ENCODE peak calls at places on chromosome X, in eight cellular contexts. One of them, this sample, is unnamed.

GRCh38 chrX:3950373-3950772 is 236.9 kb upstream of the PRKX start:
- DNase-seq in ascending aorta: no peak
- DNase-seq in A549: no peak
- DNase-seq in ovary: no peak
- DNase-seq in transverse colon: no peak
- DNase-seq in HCT116: no peak
- DNase-seq in left ventricle myocardium inferior: no peak
- DNase-seq in tibial nerve: no peak
- DNase-seq in this sample: no peak

GRCh38 chrX:3550160-3550765 is 163.2 kb downstream of the PRKX start:
- DNase-seq in ascending aorta: no peak
- DNase-seq in A549: peak
- DNase-seq in ovary: no peak
- DNase-seq in transverse colon: peak
- DNase-seq in HCT116: no peak
- DNase-seq in left ventricle myocardium inferior: no peak
- DNase-seq in tibial nerve: no peak
- DNase-seq in this sample: no peak

GRCh38 chrX:16712825-16713155 is 321 bp upstream of the CTPS2 start:
- DNase-seq in ascending aorta: no peak
- DNase-seq in A549: no peak
- DNase-seq in ovary: no peak
- DNase-seq in transverse colon: no peak
- DNase-seq in HCT116: no peak
- DNase-seq in left ventricle myocardium inferior: no peak
- DNase-seq in tibial nerve: no peak
- DNase-seq in this sample: no peak

GRCh38 chrX:132090370-132091152 is 37.3 kb downstream of the FRMD7 start:
- DNase-seq in ascending aorta: no peak
- DNase-seq in A549: no peak
- DNase-seq in ovary: no peak
- DNase-seq in transverse colon: no peak
- DNase-seq in HCT116: no peak
- DNase-seq in left ventricle myocardium inferior: no peak
- DNase-seq in tibial nerve: no peak
- DNase-seq in this sample: no peak

GRCh38 chrX:45852884-45853283 is 652.2 kb upstream of the DIPK2B start:
- DNase-seq in ascending aorta: no peak
- DNase-seq in A549: no peak
- DNase-seq in ovary: no peak
- DNase-seq in transverse colon: no peak
- DNase-seq in HCT116: no peak
- DNase-seq in left ventricle myocardium inferior: no peak
- DNase-seq in tibial nerve: no peak
- DNase-seq in this sample: no peak

GRCh38 chrX:74890676-74891430 is 34.4 kb downstream of the NEXMIF start:
- DNase-seq in ascending aorta: no peak
- DNase-seq in A549: no peak
- DNase-seq in ovary: no peak
- DNase-seq in transverse colon: peak
- DNase-seq in HCT116: no peak
- DNase-seq in left ventricle myocardium inferior: no peak
- DNase-seq in tibial nerve: no peak
- DNase-seq in this sample: no peak

GRCh38 chrX:19515615-19516105 is 352 bp upstream of the MAP3K15 start:
- DNase-seq in ascending aorta: no peak
- DNase-seq in A549: peak
- DNase-seq in ovary: no peak
- DNase-seq in transverse colon: no peak
- DNase-seq in HCT116: no peak
- DNase-seq in left ventricle myocardium inferior: no peak
- DNase-seq in tibial nerve: no peak
- DNase-seq in this sample: no peak

GRCh38 chrX:2967998-2968909 is 38.1 kb upstream of the ARSH start:
- DNase-seq in ascending aorta: no peak
- DNase-seq in A549: no peak
- DNase-seq in ovary: no peak
- DNase-seq in transverse colon: peak
- DNase-seq in HCT116: no peak
- DNase-seq in left ventricle myocardium inferior: no peak
- DNase-seq in tibial nerve: peak
- DNase-seq in this sample: no peak

GRCh38 chrX:82458207-82458754 is 1049.8 kb upstream of the POU3F4 start:
- DNase-seq in ascending aorta: no peak
- DNase-seq in A549: no peak
- DNase-seq in ovary: no peak
- DNase-seq in transverse colon: no peak
- DNase-seq in HCT116: no peak
- DNase-seq in left ventricle myocardium inferior: no peak
- DNase-seq in tibial nerve: no peak
- DNase-seq in this sample: no peak

GRCh38 chrX:153494541-153495361 is at the start of gene BGN:
- DNase-seq in ascending aorta: peak
- DNase-seq in A549: no peak
- DNase-seq in ovary: peak
- DNase-seq in transverse colon: no peak
- DNase-seq in HCT116: no peak
- DNase-seq in left ventricle myocardium inferior: peak
- DNase-seq in tibial nerve: no peak
- DNase-seq in this sample: no peak

GRCh38 chrX:141341341-141341740 is 99.0 kb upstream of the SPANXC start:
- DNase-seq in ascending aorta: no peak
- DNase-seq in A549: peak
- DNase-seq in ovary: no peak
- DNase-seq in transverse colon: no peak
- DNase-seq in HCT116: no peak
- DNase-seq in left ventricle myocardium inferior: no peak
- DNase-seq in tibial nerve: no peak
- DNase-seq in this sample: no peak

GRCh38 chrX:51876441-51876840 is 17.0 kb upstream of the MAGED1 start:
- DNase-seq in ascending aorta: no peak
- DNase-seq in A549: no peak
- DNase-seq in ovary: no peak
- DNase-seq in transverse colon: no peak
- DNase-seq in HCT116: no peak
- DNase-seq in left ventricle myocardium inferior: no peak
- DNase-seq in tibial nerve: no peak
- DNase-seq in this sample: no peak

GRCh38 chrX:45479196-45479834 is 278.6 kb upstream of the DIPK2B start:
- DNase-seq in ascending aorta: no peak
- DNase-seq in A549: peak
- DNase-seq in ovary: no peak
- DNase-seq in transverse colon: no peak
- DNase-seq in HCT116: peak
- DNase-seq in left ventricle myocardium inferior: no peak
- DNase-seq in tibial nerve: no peak
- DNase-seq in this sample: no peak

GRCh38 chrX:8005678-8006347 is 78.6 kb upstream of the PNPLA4 start:
- DNase-seq in ascending aorta: no peak
- DNase-seq in A549: no peak
- DNase-seq in ovary: no peak
- DNase-seq in transverse colon: no peak
- DNase-seq in HCT116: no peak
- DNase-seq in left ventricle myocardium inferior: no peak
- DNase-seq in tibial nerve: no peak
- DNase-seq in this sample: no peak

GRCh38 chrX:109393859-109394258 is 88.0 kb downstream of the GUCY2F start:
- DNase-seq in ascending aorta: no peak
- DNase-seq in A549: peak
- DNase-seq in ovary: no peak
- DNase-seq in transverse colon: no peak
- DNase-seq in HCT116: no peak
- DNase-seq in left ventricle myocardium inferior: no peak
- DNase-seq in tibial nerve: no peak
- DNase-seq in this sample: no peak

GRCh38 chrX:117992324-117992723 is 124.3 kb downstream of the KLHL13 start:
- DNase-seq in ascending aorta: no peak
- DNase-seq in A549: no peak
- DNase-seq in ovary: no peak
- DNase-seq in transverse colon: no peak
- DNase-seq in HCT116: no peak
- DNase-seq in left ventricle myocardium inferior: no peak
- DNase-seq in tibial nerve: no peak
- DNase-seq in this sample: no peak
- TF ChIP-seq CTCF in ascending aorta: no peak
- TF ChIP-seq CTCF in A549: no peak
- TF ChIP-seq CTCF in ovary: no peak
- TF ChIP-seq CTCF in transverse colon: no peak
- TF ChIP-seq CTCF in HCT116: no peak
- TF ChIP-seq CTCF in left ventricle myocardium inferior: no peak
- TF ChIP-seq CTCF in tibial nerve: no peak
- TF ChIP-seq CTCF in this sample: no peak

DNA sequence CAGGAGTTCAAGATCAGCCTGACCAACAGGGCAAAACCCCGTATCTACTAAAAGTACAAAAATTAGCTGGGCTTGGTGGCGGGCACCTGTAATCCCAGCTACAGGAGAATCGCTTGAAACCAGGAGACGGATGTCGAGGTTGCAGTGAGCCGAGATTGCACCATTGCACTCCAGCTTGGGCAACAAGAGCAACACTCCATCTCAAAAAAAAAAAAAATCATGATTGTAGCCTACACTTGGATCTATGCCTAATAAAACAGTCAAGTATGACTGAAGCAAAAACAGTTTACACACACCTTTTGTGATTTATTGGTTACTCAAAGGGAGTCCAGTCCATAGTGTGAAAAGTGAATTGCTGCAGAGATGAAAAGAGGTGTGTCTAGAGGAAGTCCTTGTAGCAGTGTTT is 34.7 kb upstream of the TASL start:
- DNase-seq in ascending aorta: no peak
- DNase-seq in A549: no peak
- DNase-seq in ovary: no peak
- DNase-seq in transverse colon: no peak
- DNase-seq in HCT116: no peak
- DNase-seq in left ventricle myocardium inferior: no peak
- DNase-seq in tibial nerve: no peak
- DNase-seq in this sample: no peak
- H3K27ac ChIP-seq in ascending aorta: no peak
- H3K27ac ChIP-seq in A549: no peak
- H3K27ac ChIP-seq in ovary: no peak
- H3K27ac ChIP-seq in transverse colon: no peak
- H3K27ac ChIP-seq in HCT116: no peak
- H3K27ac ChIP-seq in left ventricle myocardium inferior: no peak
- H3K27ac ChIP-seq in tibial nerve: no peak
- H3K27ac ChIP-seq in this sample: no peak

DNA sequence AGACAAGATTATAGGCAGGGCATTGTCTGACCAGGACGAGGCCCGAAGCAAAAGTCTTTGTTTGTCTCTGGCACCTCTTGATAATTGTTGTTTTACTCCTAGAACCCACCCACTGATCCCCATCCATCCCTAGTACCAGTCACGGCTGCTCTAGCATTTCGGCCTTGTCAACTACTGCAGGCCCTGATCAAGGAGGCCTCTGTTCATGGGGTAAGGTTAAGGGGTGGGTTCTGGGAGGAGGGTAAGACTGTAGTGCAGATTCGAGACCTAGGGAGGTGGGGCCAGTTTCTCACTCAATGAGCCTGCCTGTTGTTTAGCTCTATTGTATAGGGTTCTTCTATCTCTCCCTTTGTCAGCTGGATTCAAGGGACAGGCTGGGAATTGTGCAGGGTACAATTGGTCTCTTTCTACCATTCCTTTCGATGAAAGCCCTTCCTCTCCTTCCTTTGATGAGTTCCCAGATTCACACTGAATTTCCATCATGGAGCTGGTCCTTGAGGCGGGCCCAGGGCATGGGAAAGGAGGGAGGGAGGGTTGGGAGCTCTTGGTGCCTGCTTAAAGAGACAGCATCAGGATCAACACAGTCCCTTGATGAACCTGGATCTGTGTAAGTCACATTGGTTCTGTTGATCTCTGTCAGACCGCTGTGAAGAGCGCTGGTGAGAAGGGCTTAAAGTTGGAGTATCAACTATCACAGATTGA is 4.2 kb downstream of the PLP1 start:
- DNase-seq in ascending aorta: no peak
- DNase-seq in A549: no peak
- DNase-seq in ovary: no peak
- DNase-seq in transverse colon: no peak
- DNase-seq in HCT116: no peak
- DNase-seq in left ventricle myocardium inferior: no peak
- DNase-seq in tibial nerve: no peak
- DNase-seq in this sample: no peak
- TF ChIP-seq CTCF in ascending aorta: no peak
- TF ChIP-seq CTCF in A549: no peak
- TF ChIP-seq CTCF in ovary: no peak
- TF ChIP-seq CTCF in transverse colon: no peak
- TF ChIP-seq CTCF in HCT116: no peak
- TF ChIP-seq CTCF in left ventricle myocardium inferior: no peak
- TF ChIP-seq CTCF in tibial nerve: no peak
- TF ChIP-seq CTCF in this sample: no peak

GRCh38 chrX:13168276-13168675 is 123.9 kb upstream of the FAM9C start:
- DNase-seq in ascending aorta: no peak
- DNase-seq in A549: no peak
- DNase-seq in ovary: no peak
- DNase-seq in transverse colon: no peak
- DNase-seq in HCT116: no peak
- DNase-seq in left ventricle myocardium inferior: no peak
- DNase-seq in tibial nerve: no peak
- DNase-seq in this sample: no peak
- H3K27ac ChIP-seq in ascending aorta: peak
- H3K27ac ChIP-seq in A549: no peak
- H3K27ac ChIP-seq in ovary: peak
- H3K27ac ChIP-seq in transverse colon: peak
- H3K27ac ChIP-seq in HCT116: no peak
- H3K27ac ChIP-seq in left ventricle myocardium inferior: peak
- H3K27ac ChIP-seq in tibial nerve: peak
- H3K27ac ChIP-seq in this sample: no peak